ENCODE peak calls at places on chromosomes 4 and X, in four cellular contexts. One of them, this sample, is unnamed.

GRCh38 chrX:136954930-136955329 is 74.4 kb upstream of the RBMX start:
- DNase-seq in HT-29: peak; percentile 23
- DNase-seq in amniotic stem cell: no peak
- DNase-seq in effector CD4-positive, alpha-beta T cell: no peak
- DNase-seq in this sample: no peak

GRCh38 chr4:119678761-119679160 is 50.2 kb upstream of the PDE5A start:
- DNase-seq in HT-29: no peak
- DNase-seq in amniotic stem cell: no peak
- DNase-seq in effector CD4-positive, alpha-beta T cell: no peak
- DNase-seq in this sample: no peak

GRCh38 chr4:69071286-69071685 is 25.0 kb upstream of the UGT2B7 start:
- DNase-seq in HT-29: no peak
- DNase-seq in amniotic stem cell: no peak
- DNase-seq in effector CD4-positive, alpha-beta T cell: no peak
- DNase-seq in this sample: no peak

GRCh38 chr4:65482410-65482809 is 187.9 kb downstream of the EPHA5 start:
- DNase-seq in HT-29: peak; percentile 38
- DNase-seq in amniotic stem cell: no peak
- DNase-seq in effector CD4-positive, alpha-beta T cell: no peak
- DNase-seq in this sample: no peak

GRCh38 chr4:105061136-105061696 is 85.5 kb upstream of the TET2 start:
- DNase-seq in HT-29: no peak
- DNase-seq in amniotic stem cell: no peak
- DNase-seq in effector CD4-positive, alpha-beta T cell: no peak
- DNase-seq in this sample: no peak

GRCh38 chrX:31440546-31440945 is 368.7 kb upstream of the FTHL17 start:
- DNase-seq in HT-29: no peak
- DNase-seq in amniotic stem cell: no peak
- DNase-seq in effector CD4-positive, alpha-beta T cell: no peak
- DNase-seq in this sample: no peak

GRCh38 chrX:46953137-46953527 is 40.9 kb downstream of the JADE3 start:
- DNase-seq in HT-29: no peak
- DNase-seq in amniotic stem cell: no peak
- DNase-seq in effector CD4-positive, alpha-beta T cell: no peak
- DNase-seq in this sample: no peak

GRCh38 chr4:156547891-156548290 is 423.7 kb downstream of the PDGFC start:
- DNase-seq in HT-29: no peak
- DNase-seq in amniotic stem cell: no peak
- DNase-seq in effector CD4-positive, alpha-beta T cell: no peak
- DNase-seq in this sample: no peak

GRCh38 chr4:75207902-75208301 is 275.0 kb downstream of the PARM1 start:
- DNase-seq in HT-29: no peak
- DNase-seq in amniotic stem cell: no peak
- DNase-seq in effector CD4-positive, alpha-beta T cell: no peak
- DNase-seq in this sample: no peak

GRCh38 chrX:16842684-16843083 is 27.5 kb downstream of the RBBP7 start:
- DNase-seq in HT-29: no peak
- DNase-seq in amniotic stem cell: no peak
- DNase-seq in effector CD4-positive, alpha-beta T cell: no peak
- DNase-seq in this sample: no peak

GRCh38 chr4:160983035-160983434 is 1180.8 kb downstream of the FSTL5 start:
- DNase-seq in HT-29: no peak
- DNase-seq in amniotic stem cell: no peak
- DNase-seq in effector CD4-positive, alpha-beta T cell: no peak
- DNase-seq in this sample: no peak

GRCh38 chr4:67198757-67199156 is 346.5 kb downstream of the CENPC start:
- DNase-seq in HT-29: peak; percentile 52
- DNase-seq in amniotic stem cell: peak; percentile 27
- DNase-seq in effector CD4-positive, alpha-beta T cell: no peak
- DNase-seq in this sample: no peak

GRCh38 chr4:158915683-158916241 is 146.9 kb downstream of the FNIP2 start:
- DNase-seq in HT-29: no peak
- DNase-seq in amniotic stem cell: no peak
- DNase-seq in effector CD4-positive, alpha-beta T cell: no peak
- DNase-seq in this sample: no peak

GRCh38 chr4:139020384-139020783 is 4.8 kb downstream of the NOCT start:
- DNase-seq in HT-29: no peak
- DNase-seq in amniotic stem cell: no peak
- DNase-seq in effector CD4-positive, alpha-beta T cell: no peak
- DNase-seq in this sample: no peak

GRCh38 chr4:150229538-150229937 is 151.3 kb downstream of the DCLK2 start:
- DNase-seq in HT-29: no peak
- DNase-seq in amniotic stem cell: peak; percentile 39
- DNase-seq in effector CD4-positive, alpha-beta T cell: no peak
- DNase-seq in this sample: no peak

GRCh38 chr4:3851211-3851610 is 85.0 kb downstream of the ADRA2C start:
- DNase-seq in HT-29: no peak
- DNase-seq in amniotic stem cell: peak; percentile 5
- DNase-seq in effector CD4-positive, alpha-beta T cell: no peak
- DNase-seq in this sample: no peak

GRCh38 chr4:92872604-92873003 is 568.8 kb downstream of the GRID2 start:
- DNase-seq in HT-29: no peak
- DNase-seq in amniotic stem cell: no peak
- DNase-seq in effector CD4-positive, alpha-beta T cell: no peak
- DNase-seq in this sample: no peak

GRCh38 chr4:165308174-165308573 is 19.3 kb upstream of the MSMO1 start:
- DNase-seq in HT-29: no peak
- DNase-seq in amniotic stem cell: no peak
- DNase-seq in effector CD4-positive, alpha-beta T cell: no peak
- DNase-seq in this sample: no peak

GRCh38 chrX:131728295-131729145 is 184.6 kb downstream of the OR13H1 start:
- DNase-seq in HT-29: peak; percentile 83
- DNase-seq in amniotic stem cell: peak; percentile 74
- DNase-seq in effector CD4-positive, alpha-beta T cell: peak; percentile 81
- DNase-seq in this sample: no peak

GRCh38 chrX:16836371-16836770 is 33.8 kb downstream of the RBBP7 start:
- DNase-seq in HT-29: peak; percentile 70
- DNase-seq in amniotic stem cell: no peak
- DNase-seq in effector CD4-positive, alpha-beta T cell: no peak
- DNase-seq in this sample: peak; percentile 1

GRCh38 chr4:59457576-59457975 is 1742.5 kb upstream of the ADGRL3 start:
- DNase-seq in HT-29: no peak
- DNase-seq in amniotic stem cell: no peak
- DNase-seq in effector CD4-positive, alpha-beta T cell: no peak
- DNase-seq in this sample: no peak

GRCh38 chr4:52100062-52100461 is 49.0 kb downstream of the SPATA18 start:
- DNase-seq in HT-29: peak; percentile 8
- DNase-seq in amniotic stem cell: no peak
- DNase-seq in effector CD4-positive, alpha-beta T cell: no peak
- DNase-seq in this sample: no peak

GRCh38 chr4:41318839-41319530 is 62.3 kb downstream of the UCHL1 start:
- DNase-seq in HT-29: peak; percentile 77
- DNase-seq in amniotic stem cell: no peak
- DNase-seq in effector CD4-positive, alpha-beta T cell: no peak
- DNase-seq in this sample: no peak

GRCh38 chrX:153571159-153571908 is 27.6 kb downstream of the CCNQ start:
- DNase-seq in HT-29: no peak
- DNase-seq in amniotic stem cell: no peak
- DNase-seq in effector CD4-positive, alpha-beta T cell: no peak
- DNase-seq in this sample: no peak

GRCh38 chr4:10239982-10240654 is 123.5 kb upstream of the WDR1 start:
- DNase-seq in HT-29: no peak
- DNase-seq in amniotic stem cell: no peak
- DNase-seq in effector CD4-positive, alpha-beta T cell: no peak
- DNase-seq in this sample: no peak

GRCh38 chrX:20547649-20548051 is 280.9 kb upstream of the RPS6KA3 start:
- DNase-seq in HT-29: peak; percentile 58
- DNase-seq in amniotic stem cell: no peak
- DNase-seq in effector CD4-positive, alpha-beta T cell: no peak
- DNase-seq in this sample: no peak